ENCODE peak calls at places on chromosomes 13 and 19, in nine cellular contexts. G, A, J, U, T, P, Z, X and K are unnamed samples.

GRCh38 chr19:5623397-5624153 is 692 bp downstream of the SAFB start:
- DNase-seq in G (no peak), T (peak), X (no peak), U (no peak), Z (peak), A (peak), P (no peak), J (peak), K (peak)

GRCh38 chr13:95643814-95644598 is 500 bp downstream of the DZIP1 start:
- DNase-seq in X (peak), T (no peak), J (no peak), U (peak), A (no peak), G (peak), Z (peak), P (no peak), K (no peak)

GRCh38 chr19:42122691-42123607 is 9.3 kb downstream of the POU2F2 start:
- DNase-seq in T (no peak), A (no peak), G (no peak), U (no peak), Z (no peak), X (no peak), P (peak), J (peak), K (peak)

GRCh38 chr13:108609353-108609752 is 20.1 kb upstream of the MYO16 start:
- DNase-seq in Z (no peak), U (peak), J (no peak), T (no peak), P (no peak), X (no peak), G (peak), A (no peak), K (no peak)

GRCh38 chr13:107138468-107138867 is 570.5 kb upstream of the ARGLU1 start:
- DNase-seq in P (no peak), X (peak), A (no peak), J (no peak), T (no peak), G (peak), U (no peak), Z (no peak), K (no peak)

GRCh38 chr19:21491161-21491560 is 14.2 kb upstream of the ZNF429 start:
- DNase-seq in X (no peak), T (no peak), A (no peak), G (no peak), Z (no peak), P (no peak), U (no peak), J (no peak), K (no peak)

GRCh38 chr19:23699521-23699860 is 12.5 kb upstream of the ZNF675 start:
- DNase-seq in T (no peak), U (peak), G (no peak), X (no peak), P (no peak), A (no peak), J (no peak), Z (no peak), K (no peak)

GRCh38 chr13:110106726-110107125 is 200.2 kb downstream of the COL4A1 start:
- DNase-seq in Z (peak), G (no peak), P (no peak), X (peak), U (no peak), J (no peak), T (peak), A (no peak), K (no peak)

GRCh38 chr13:80513196-80513595 is 172.3 kb upstream of the SPRY2 start:
- DNase-seq in J (no peak), Z (no peak), T (no peak), G (no peak), X (no peak), U (no peak), P (no peak), A (no peak), K (no peak)

GRCh38 chr13:113083022-113083373 is 22.6 kb upstream of the F7 start:
- DNase-seq in Z (no peak), X (no peak), U (no peak), T (no peak), A (no peak), J (no peak), G (no peak), P (no peak), K (no peak)

GRCh38 chr19:44611812-44612295 is 1.5 kb upstream of the IGSF23 start:
- DNase-seq in G (no peak), A (no peak), J (no peak), P (no peak), T (no peak), Z (no peak), U (no peak), X (no peak), K (no peak)

GRCh38 chr19:34430738-34431625 is 2.8 kb downstream of the UBA2 start:
- DNase-seq in P (peak), G (peak), J (no peak), T (no peak), A (no peak), Z (peak), U (peak), X (peak), K (no peak)

GRCh38 chr13:34698953-34699352 is 243.1 kb upstream of the NBEA start:
- DNase-seq in J (no peak), G (no peak), U (no peak), A (no peak), X (no peak), Z (peak), T (no peak), P (no peak), K (no peak)

GRCh38 chr19:15926484-15926883 is 7.8 kb downstream of the CYP4F11 start:
- DNase-seq in U (no peak), Z (no peak), G (no peak), X (no peak), T (no peak), P (no peak), J (no peak), A (no peak), K (no peak)

GRCh38 chr19:35066691-35067563 is 25.4 kb downstream of the HPN start:
- DNase-seq in A (peak), Z (peak), T (peak), G (peak), U (peak), X (peak), J (peak), P (peak), K (peak)

GRCh38 chr13:93151277-93151676 is 75.3 kb upstream of the GPC6 start:
- DNase-seq in G (peak), T (no peak), A (no peak), Z (peak), U (peak), X (no peak), J (no peak), P (no peak), K (no peak)

GRCh38 chr19:840519-841206 is at the start of gene PRTN3:
- DNase-seq in X (no peak), T (no peak), P (no peak), J (no peak), U (no peak), Z (no peak), A (no peak), G (no peak), K (no peak)

GRCh38 chr19:49957262-49957915 is 3.6 kb downstream of the SIGLEC11 start:
- DNase-seq in J (no peak), X (no peak), G (no peak), A (no peak), Z (no peak), T (no peak), P (no peak), U (no peak), K (no peak)